ENCODE peak calls at places on chromosomes 16 and 17, in eight cellular contexts. P is heart left ventricle, S is Peyer's patch, D is A549, C is transverse colon, A is breast epithelium, E is ovary, I is gastrocnemius medialis. O is an unnamed sample. For H3K4me1, the result is how much of the 10 kb centered on the place peaks cover.

GRCh38 chr17:76707985-76708807 is 2.6 kb downstream of the MXRA7 start:
- DNase-seq in P (no peak), C (no peak), A (no peak), E (no peak), I (no peak), S (no peak), D (no peak), O (no peak)

GRCh38 chr16:81485824-81486554 is 41.4 kb downstream of the CMIP start:
- DNase-seq in C (no peak), I (no peak), P (no peak), A (no peak), D (peak), E (no peak), S (no peak), O (no peak)

GRCh38 chr16:56608876-56609462 is 585 bp downstream of the MT2A start:
- DNase-seq in S (no peak), A (no peak), D (no peak), E (no peak), C (no peak), I (no peak), P (no peak), O (no peak)

GRCh38 chr16:74565378-74565777 is 41.5 kb downstream of the GLG1 start:
- DNase-seq in D (no peak), A (no peak), C (no peak), E (no peak), I (no peak), P (no peak), S (no peak), O (no peak)

GRCh38 chr17:60145006-60145935 is 4.5 kb upstream of the CA4 start:
- DNase-seq in E (no peak), A (no peak), I (no peak), S (no peak), D (no peak), C (no peak), P (peak), O (no peak)

GRCh38 chr16:3235856-3236669 is 1.1 kb upstream of the ZNF200 start:
- DNase-seq in D (no peak), I (no peak), P (peak), C (peak), E (peak), A (no peak), S (peak), O (no peak)

GRCh38 chr16:80948886-80949502 is 57.7 kb downstream of the CMC2 start:
- DNase-seq in S (peak), E (no peak), C (peak), A (no peak), P (peak), D (no peak), I (no peak), O (no peak)

GRCh38 chr17:83071365-83071764 is 8.0 kb upstream of the METRNL start:
- DNase-seq in I (no peak), E (no peak), C (no peak), A (no peak), P (peak), S (no peak), D (no peak), O (no peak)

GRCh38 chr17:59371426-59372099 is 40.1 kb downstream of the YPEL2 start:
- DNase-seq in S (peak), D (no peak), C (peak), I (peak), E (peak), A (no peak), P (peak), O (peak)

GRCh38 chr16:70522216-70523000 is 946 bp downstream of the COG4 start:
- DNase-seq in S (no peak), D (no peak), P (no peak), I (no peak), A (no peak), E (no peak), C (no peak), O (no peak)

GRCh38 chr17:6110592-6110991 is 40.4 kb downstream of the WSCD1 start:
- DNase-seq in C (peak), E (no peak), D (no peak), A (no peak), I (no peak), P (no peak), S (peak), O (no peak)

GRCh38 chr16:89241187-89242003 is 23.9 kb downstream of the ZNF778 start:
- DNase-seq in A (peak), S (peak), D (peak), I (peak), E (peak), C (peak), P (peak), O (peak)

GRCh38 chr16:50812046-50812445 is 70.2 kb downstream of the CYLD start:
- DNase-seq in P (no peak), I (no peak), C (no peak), S (no peak), E (no peak), A (no peak), D (no peak), O (no peak)

GRCh38 chr16:1078579-1079021 is 6.1 kb downstream of the SSTR5 start:
- DNase-seq in S (peak), D (peak), A (peak), E (peak), P (no peak), I (peak), C (peak), O (no peak)

GRCh38 chr16:50282010-50282538 is 15.7 kb downstream of the ADCY7 start:
- DNase-seq in S (peak), C (peak), I (peak), P (peak), A (peak), D (no peak), E (no peak), O (peak)

GRCh38 chr17:46045639-46046038 is 46.6 kb downstream of the STH start:
- DNase-seq in A (no peak), D (no peak), I (no peak), S (no peak), P (no peak), C (no peak), E (no peak), O (no peak)

GRCh38 chr17:4664230-4664629 is 22.8 kb upstream of the ALOX15 start:
- DNase-seq in P (no peak), E (no peak), I (no peak), D (no peak), A (no peak), S (no peak), C (no peak), O (no peak)

GRCh38 chr17:39174907-39175694 is 9.1 kb upstream of the ARL5C start:
- DNase-seq in D (peak), C (peak), S (peak), A (no peak), E (peak), P (peak), I (peak), O (peak)

GRCh38 chr16:54204756-54205155 is 81.8 kb downstream of the IRX3 start:
- DNase-seq in I (no peak), D (no peak), C (no peak), A (peak), P (no peak), E (no peak), S (no peak), O (no peak)

GRCh38 chr16:54208262-54208661 is 78.3 kb downstream of the IRX3 start:
- DNase-seq in I (peak), D (no peak), S (no peak), E (no peak), P (no peak), A (no peak), C (no peak), O (no peak)

GRCh38 chr16:54203851-54204505 is 82.6 kb downstream of the IRX3 start:
- DNase-seq in I (no peak), P (no peak), C (no peak), S (no peak), A (no peak), E (no peak), D (no peak), O (no peak)

GRCh38 chr16:54210437-54211081 is 76.0 kb downstream of the IRX3 start:
- DNase-seq in P (no peak), A (no peak), I (no peak), D (no peak), E (no peak), C (no peak), S (no peak), O (no peak)

DNA sequence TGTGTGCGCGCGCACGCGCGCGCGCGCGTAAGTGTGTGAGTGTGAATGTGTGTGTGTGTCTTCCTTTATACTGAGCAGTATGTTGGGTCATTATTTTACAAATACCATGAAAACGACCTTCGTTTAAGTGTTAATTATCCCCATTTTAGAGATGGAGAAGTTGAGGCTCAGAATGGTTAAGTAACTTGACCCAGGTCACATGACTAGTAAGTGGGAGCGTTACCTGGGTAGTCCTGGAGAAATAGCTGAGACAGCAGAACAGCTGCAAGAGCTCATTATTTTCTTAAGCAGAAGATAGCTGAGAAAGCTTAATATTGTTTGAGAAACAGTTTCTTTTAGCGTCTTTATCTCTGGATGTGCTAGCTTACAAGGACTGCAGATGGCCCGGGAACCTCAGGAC is 78.8 kb downstream of the IRX3 start:
- DNase-seq in C (no peak), P (no peak), D (no peak), E (no peak), I (no peak), S (no peak), A (no peak), O (no peak)
- TF ChIP-seq CTCF in C (no peak), P (no peak), D (no peak), E (no peak), I (no peak), S (no peak), A (no peak), O (no peak)

GRCh38 chr17:16910341-16910740 is 61.6 kb downstream of the TNFRSF13B start:
- DNase-seq in P (no peak), S (peak), I (no peak), A (no peak), E (no peak), D (no peak), C (peak), O (no peak)
- H3K4me1 ChIP-seq in P (under half), S (under half), I (under half), A (under half), E (under half), D (under half), C (under half), O (under half)

DNA sequence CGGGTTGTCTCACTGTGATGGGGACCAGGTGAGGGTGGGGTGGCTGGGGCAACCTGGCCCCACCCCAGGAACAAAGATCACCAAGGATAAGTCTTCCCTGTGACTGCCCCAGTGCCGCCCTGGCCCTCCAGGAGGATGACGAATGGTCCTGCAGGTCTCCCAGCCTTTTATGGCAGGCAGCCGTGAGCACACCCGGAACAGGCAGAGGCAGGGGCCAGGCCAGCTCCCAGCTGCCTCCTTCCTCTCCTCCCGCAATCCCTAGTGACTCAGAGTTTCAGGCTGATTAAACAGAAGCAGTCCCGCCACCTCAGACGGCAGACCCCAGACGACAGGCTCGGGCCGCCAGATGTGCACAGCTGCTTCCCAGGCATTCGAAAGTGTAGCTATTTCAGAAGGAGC is 13.3 kb downstream of the JUP start:
- DNase-seq in E (peak), S (peak), A (peak), D (peak), I (peak), P (peak), C (peak), O (no peak)
- TF ChIP-seq POLR2A in E (no peak), S (peak), A (no peak), D (no peak), I (no peak), P (no peak), C (peak), O (no peak)

GRCh38 chr17:78109489-78109761 is 19.1 kb downstream of the TMC6 start:
- DNase-seq in E (no peak), I (no peak), D (no peak), A (no peak), C (no peak), P (no peak), S (no peak), O (no peak)
- TF ChIP-seq CTCF in E (no peak), I (no peak), D (no peak), A (no peak), C (no peak), P (no peak), S (no peak), O (no peak)

GRCh38 chr17:8362651-8363332 is 13.7 kb downstream of the KRABD2 start:
- DNase-seq in C (no peak), I (no peak), E (no peak), A (no peak), S (no peak), P (no peak), D (no peak), O (no peak)
- H3K4me1 ChIP-seq in C (under half), I (under half), E (under half), A (under half), S (under half), P (half or more), D (under half), O (under half)